ENCODE peak calls at places on chromosomes 1 and 21, in five cellular contexts. U is HepG2, R is K562, W is H1, Q is GM12878. F is an unnamed sample.

GRCh38 chr21:30340714-30341573 is 3.5 kb upstream of the KRTAP27-1 start:
- DNase-seq in Q (no peak), R (peak; percentile 48), W (no peak), U (peak; percentile 3), F (peak; percentile 0)

GRCh38 chr1:243718022-243718421 is 132.0 kb downstream of the AKT3 start:
- DNase-seq in Q (no peak), W (no peak), U (no peak), R (no peak), F (no peak)

GRCh38 chr1:38013027-38013588 is 574 bp downstream of the UTP11 start:
- DNase-seq in W (no peak), U (peak; percentile 49), Q (no peak), R (no peak), F (no peak)

GRCh38 chr1:205344010-205344808 is 12.5 kb downstream of the KLHDC8A start:
- DNase-seq in R (peak; percentile 74), U (peak; percentile 59), W (no peak), Q (no peak), F (no peak)

GRCh38 chr1:212205006-212205405 is 80.2 kb upstream of the PPP2R5A start:
- DNase-seq in U (no peak), Q (no peak), R (no peak), W (no peak), F (no peak)

GRCh38 chr1:238063454-238063853 is 172.7 kb upstream of the ZP4 start:
- DNase-seq in Q (peak; percentile 60), R (no peak), W (no peak), U (no peak), F (peak; percentile 2)

GRCh38 chr1:200279810-200280411 is 129.9 kb downstream of the ZNF281 start:
- DNase-seq in W (peak; percentile 36), U (peak; percentile 64), Q (no peak), R (peak; percentile 66), F (peak; percentile 55)

GRCh38 chr1:8189931-8190483 is 127.9 kb upstream of the SLC45A1 start:
- DNase-seq in R (no peak), W (no peak), Q (no peak), U (peak; percentile 100), F (no peak)

GRCh38 chr1:99820546-99820945 is 29.6 kb upstream of the AGL start:
- DNase-seq in Q (no peak), U (no peak), R (no peak), W (no peak), F (no peak)

GRCh38 chr1:39086386-39087108 is 60.4 kb downstream of the NDUFS5 start:
- DNase-seq in W (no peak), R (peak; percentile 35), U (no peak), Q (no peak), F (no peak)

GRCh38 chr1:156705321-156705917 is at the start of gene CRABP2:
- DNase-seq in U (no peak), W (no peak), Q (no peak), R (peak; percentile 63), F (no peak)

GRCh38 chr1:187336769-187337168 is 508.0 kb downstream of the PLA2G4A start:
- DNase-seq in W (no peak), U (no peak), R (no peak), Q (no peak), F (no peak)

GRCh38 chr21:42759594-42759927 is 106.1 kb downstream of the PDE9A start:
- DNase-seq in R (no peak), Q (no peak), W (no peak), U (no peak), F (no peak)

GRCh38 chr1:212914789-212915188 is 35.6 kb upstream of the VASH2 start:
- DNase-seq in U (no peak), Q (no peak), R (no peak), W (peak; percentile 72), F (no peak)

GRCh38 chr1:29805896-29806160 is 569.5 kb downstream of the PTPRU start:
- DNase-seq in Q (no peak), R (no peak), U (no peak), W (no peak), F (no peak)

GRCh38 chr1:27785763-27786162 is 12.7 kb downstream of the STX12 start:
- DNase-seq in W (no peak), R (no peak), Q (no peak), U (no peak), F (no peak)

GRCh38 chr1:240618946-240619345 is 7.0 kb upstream of the GREM2 start:
- DNase-seq in W (no peak), R (no peak), U (no peak), Q (no peak), F (no peak)

GRCh38 chr1:211111351-211111750 is 22.6 kb downstream of the KCNH1 start:
- DNase-seq in R (no peak), U (no peak), W (no peak), Q (no peak), F (no peak)

GRCh38 chr1:29349871-29350491 is 113.7 kb downstream of the PTPRU start:
- DNase-seq in W (no peak), R (peak; percentile 92), U (no peak), Q (no peak), F (peak; percentile 5)

GRCh38 chr1:41109316-41110263 is 88.1 kb upstream of the SLFNL1 start:
- DNase-seq in Q (no peak), R (peak; percentile 44), U (peak; percentile 66), W (no peak), F (peak; percentile 38)

GRCh38 chr21:46124083-46124925 is 26.4 kb downstream of the COL6A2 start:
- DNase-seq in Q (no peak), R (no peak), W (no peak), U (no peak), F (no peak)

GRCh38 chr1:10788592-10789006 is 7.8 kb downstream of the CASZ1 start:
- DNase-seq in Q (no peak), R (no peak), W (no peak), U (peak; percentile 33), F (peak; percentile 51)

GRCh38 chr1:13482600-13482999 is 31.2 kb downstream of the LRRC38 start:
- DNase-seq in Q (no peak), R (no peak), W (no peak), U (no peak), F (no peak)

GRCh38 chr1:185850366-185850765 is 116.2 kb downstream of the HMCN1 start:
- DNase-seq in R (no peak), W (no peak), Q (no peak), U (no peak), F (no peak)

GRCh38 chr1:221782461-221782860 is 40.6 kb upstream of the DUSP10 start:
- DNase-seq in Q (no peak), R (no peak), U (no peak), W (no peak), F (no peak)

GRCh38 chr1:204408074-204408507 is 3.5 kb downstream of the PPP1R15B start:
- DNase-seq in Q (no peak), W (no peak), U (no peak), R (no peak), F (peak; percentile 46)

GRCh38 chr1:220888665-220888986 is 9.4 kb downstream of the HLX start:
- DNase-seq in R (no peak), Q (no peak), U (no peak), W (no peak), F (no peak)

GRCh38 chr1:168894397-168894796 is 165.4 kb upstream of the DPT start:
- DNase-seq in U (no peak), Q (no peak), W (no peak), R (no peak), F (no peak)

GRCh38 chr1:168887381-168887780 is 158.4 kb upstream of the DPT start:
- DNase-seq in U (no peak), R (no peak), W (no peak), Q (no peak), F (no peak)

GRCh38 chr1:168893359-168893791 is 164.4 kb upstream of the DPT start:
- DNase-seq in U (no peak), Q (no peak), W (no peak), R (no peak), F (no peak)

GRCh38 chr1:168892945-168893344 is 163.9 kb upstream of the DPT start:
- DNase-seq in U (no peak), W (no peak), R (no peak), Q (no peak), F (no peak)

DNA sequence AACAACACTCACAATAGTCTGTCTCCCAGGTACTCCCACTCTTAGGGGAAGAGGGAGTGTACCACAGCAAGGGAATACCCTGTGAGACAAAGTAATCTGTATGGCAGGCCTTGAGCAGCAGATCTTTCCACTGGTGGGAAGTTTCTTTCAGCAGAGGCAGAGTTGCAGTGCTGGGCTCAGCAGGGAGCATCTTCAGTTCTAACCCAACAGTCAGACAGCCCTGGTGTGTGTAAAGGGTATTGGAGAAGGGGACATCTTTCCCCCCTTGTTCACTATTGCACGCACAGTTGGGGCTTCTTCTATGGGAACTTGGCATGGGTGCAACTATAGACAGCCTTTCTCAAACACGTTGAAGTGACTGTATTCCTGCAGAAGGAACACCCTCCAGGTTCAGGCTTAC is 159.4 kb upstream of the DPT start:
- DNase-seq in U (no peak), R (no peak), W (no peak), Q (no peak), F (no peak)
- H3K4me1 ChIP-seq in U (peaks cover 15% of the 10 kb centered on the region), R (no peaks in the 10 kb centered on the region), W (no peaks in the 10 kb centered on the region), Q (no peaks in the 10 kb centered on the region), F (no peaks in the 10 kb centered on the region)

GRCh38 chr1:209708297-209708696 is 3.7 kb downstream of the HSD11B1 start:
- DNase-seq in U (no peak), R (no peak), Q (no peak), W (no peak), F (no peak)
- TF ChIP-seq CEBPB in U (no peak), R (no peak), Q (no peak), W (no peak), F (no peak)

GRCh38 chr1:160415696-160416298 is 15.4 kb downstream of the VANGL2 start:
- DNase-seq in Q (no peak), W (no peak), U (no peak), R (no peak), F (no peak)
- TF ChIP-seq EP300 in Q (no peak), W (no peak), U (no peak), R (no peak), F (no peak)

GRCh38 chr1:1211541-1212511 is 2.1 kb downstream of the TNFRSF4 start:
- DNase-seq in R (no peak), Q (no peak), W (no peak), U (no peak), F (no peak)

GRCh38 chr1:1212780-1213152 is 1.2 kb downstream of the TNFRSF4 start:
- DNase-seq in Q (no peak), R (no peak), U (no peak), W (no peak), F (no peak)

GRCh38 chr1:1213919-1214599 is at the start of gene TNFRSF4:
- DNase-seq in U (no peak), Q (no peak), W (no peak), R (peak; percentile 44), F (no peak)

GRCh38 chr1:1215266-1215676 is 1.3 kb upstream of the TNFRSF4 start:
- DNase-seq in R (no peak), U (no peak), Q (no peak), W (no peak), F (no peak)

DNA sequence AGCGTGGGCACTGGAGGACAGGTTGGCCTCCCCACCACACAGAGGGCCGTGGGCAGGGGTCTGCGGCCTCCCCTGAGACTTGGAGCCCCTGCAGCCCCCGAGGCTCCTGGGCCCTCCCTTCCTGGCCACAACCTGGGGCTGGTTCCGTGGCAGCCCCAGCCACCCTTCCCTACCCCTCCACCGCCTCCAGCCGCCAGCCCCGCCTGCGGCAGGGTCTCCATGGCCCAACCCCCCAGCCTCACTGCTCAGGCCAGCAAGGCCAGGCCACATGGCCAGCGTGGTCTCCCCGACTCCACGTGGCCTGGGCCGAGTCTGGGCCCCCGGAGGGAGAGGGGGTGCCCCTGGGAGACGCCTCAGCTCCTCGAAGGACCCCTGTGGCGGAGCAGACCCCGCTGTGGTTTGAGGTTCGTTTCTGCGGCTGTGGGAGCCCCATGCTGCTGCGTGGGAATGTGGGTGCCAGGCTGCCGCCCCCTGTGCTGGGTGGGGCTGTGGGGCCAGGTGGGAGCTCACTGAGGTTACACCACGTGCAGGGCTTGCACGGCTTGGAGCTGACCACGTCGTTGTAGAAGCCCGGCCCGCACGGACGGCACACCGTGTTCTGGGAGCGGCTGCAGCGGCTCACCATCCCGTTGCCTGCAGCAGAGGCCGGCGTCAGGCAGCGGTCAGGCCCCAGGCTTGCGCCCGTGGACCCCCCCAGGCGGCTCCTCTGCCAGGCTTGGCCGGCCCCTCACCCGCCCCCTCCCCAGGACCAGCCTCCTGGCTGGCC is 617 bp downstream of the TNFRSF4 start:
- DNase-seq in R (no peak), U (no peak), Q (no peak), W (no peak), F (no peak)
- H3K4me1 ChIP-seq in R (peaks cover 10% of the 10 kb centered on the region), U (no peaks in the 10 kb centered on the region), Q (peaks cover 37% of the 10 kb centered on the region), W (no peaks in the 10 kb centered on the region), F (peaks cover 2% of the 10 kb centered on the region)

F was measured in A549.